ENCODE peak calls at places on chromosomes 3 and 15, in eight cellular contexts. R is HCT116, W is IMR-90, P is A549, J is H1, Z is K562, X is HepG2, F is GM12878. I is an unnamed sample.

GRCh38 chr3:98556164-98557130 is 24.7 kb downstream of the GPR15 start:
- DNase-seq in R (peak; percentile 93), X (no peak), J (no peak), F (peak; percentile 99), W (no peak), P (no peak), Z (no peak), I (no peak)

GRCh38 chr15:81939604-81940440 is 106.0 kb downstream of the MEX3B start:
- DNase-seq in Z (peak; percentile 51), F (no peak), W (peak; percentile 81), J (peak; percentile 53), X (peak; percentile 19), P (peak; percentile 65), R (peak; percentile 50), I (peak; percentile 42)

GRCh38 chr3:81339040-81339845 is 422.2 kb downstream of the GBE1 start:
- DNase-seq in J (no peak), R (no peak), Z (peak; percentile 8), X (peak; percentile 12), P (peak; percentile 24), F (no peak), W (peak; percentile 6), I (peak; percentile 42)

GRCh38 chr3:118347781-118348557 is 686.7 kb downstream of the IGSF11 start:
- DNase-seq in R (no peak), F (no peak), J (no peak), W (no peak), Z (no peak), X (no peak), P (no peak), I (peak; percentile 11)

GRCh38 chr3:100103558-100104441 is 10.5 kb downstream of the FILIP1L start:
- DNase-seq in W (peak; percentile 93), Z (no peak), P (no peak), J (no peak), X (peak; percentile 20), R (no peak), F (peak; percentile 56), I (no peak)

GRCh38 chr3:192326656-192327055 is 400.7 kb downstream of the FGF12 start:
- DNase-seq in F (no peak), J (no peak), P (no peak), Z (no peak), X (no peak), R (no peak), W (no peak), I (no peak)

GRCh38 chr15:66252411-66253295 is 897 bp downstream of the MEGF11 start:
- DNase-seq in F (no peak), P (peak; percentile 51), Z (peak; percentile 69), J (peak; percentile 84), X (peak; percentile 7), R (peak; percentile 27), W (no peak), I (peak; percentile 94)

GRCh38 chr15:43285609-43286037 is 18.9 kb upstream of the TGM5 start:
- DNase-seq in F (peak; percentile 42), W (peak; percentile 67), Z (peak; percentile 69), X (peak; percentile 71), R (peak; percentile 56), J (peak; percentile 70), P (peak; percentile 70), I (peak; percentile 80)

GRCh38 chr3:58013099-58013498 is 4.9 kb downstream of the FLNB start:
- DNase-seq in R (no peak), P (no peak), Z (no peak), J (no peak), W (no peak), F (no peak), X (no peak), I (no peak)

GRCh38 chr3:30655187-30655812 is 48.9 kb downstream of the TGFBR2 start:
- DNase-seq in W (peak; percentile 43), J (no peak), P (no peak), Z (no peak), X (no peak), F (peak; percentile 47), R (no peak), I (no peak)
- TF ChIP-seq RAD21 in W (no peak), J (no peak), P (no peak), Z (no peak), X (no peak), F (no peak), R (no peak), I (no peak)

DNA sequence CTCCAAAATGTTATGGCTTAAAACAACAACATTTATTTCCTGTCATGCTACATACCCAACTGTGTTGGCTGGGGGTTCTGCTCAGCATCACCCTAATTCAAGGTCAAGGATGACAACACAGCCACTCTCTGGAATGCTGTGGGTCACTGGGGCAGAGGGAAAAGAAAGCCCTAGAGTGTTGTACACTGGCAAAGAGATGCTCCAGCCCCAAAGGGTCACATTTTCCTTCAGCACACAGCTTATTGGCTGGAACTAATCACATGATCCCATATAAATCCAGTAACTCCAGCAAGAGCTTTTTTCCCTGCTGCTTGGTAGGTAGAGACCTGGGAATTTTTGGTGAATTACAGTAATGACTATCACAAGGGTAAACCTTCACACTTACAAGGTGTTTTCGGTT is 1041.4 kb downstream of the NTRK3 start:
- DNase-seq in P (no peak), F (no peak), J (no peak), R (no peak), X (no peak), W (no peak), Z (no peak), I (no peak)
- TF ChIP-seq RAD21 in P (no peak), F (no peak), J (no peak), R (no peak), X (no peak), W (no peak), Z (no peak), I (no peak)

DNA sequence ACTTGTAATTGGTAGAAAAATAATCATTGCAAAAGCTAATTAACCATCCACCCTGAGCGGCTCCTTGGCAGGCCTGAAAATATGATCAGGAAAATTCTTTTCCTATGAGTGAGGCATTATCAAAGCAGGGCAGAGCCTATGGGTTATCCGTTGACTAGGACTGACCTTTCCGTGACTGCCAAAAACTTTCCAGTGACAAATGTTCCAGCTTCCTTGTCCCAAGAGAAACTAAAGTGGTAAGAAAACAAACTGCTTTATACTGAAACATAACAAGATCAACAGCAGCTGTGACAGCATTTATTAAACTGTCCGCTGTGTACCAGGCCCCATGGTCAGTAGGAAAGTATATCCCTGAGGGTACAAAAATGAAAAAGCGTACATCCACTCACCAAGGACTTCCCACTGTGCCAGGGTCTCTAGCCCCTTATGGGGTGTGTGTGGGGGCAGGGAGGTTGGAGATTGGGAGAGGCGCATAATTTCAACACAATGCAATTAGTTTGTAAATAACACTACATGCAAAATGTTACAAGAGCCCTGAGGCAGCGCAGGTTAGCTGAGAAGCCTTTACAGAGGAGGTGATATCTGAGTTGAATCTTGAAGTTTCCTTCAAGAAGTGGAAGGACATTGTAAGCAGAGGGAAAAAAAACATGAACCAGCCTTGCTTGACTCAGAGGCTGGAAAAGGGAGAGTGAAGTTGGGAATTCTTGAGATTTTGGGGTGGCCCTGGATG is 8.6 kb downstream of the LIPC start:
- DNase-seq in F (no peak), R (peak; percentile 59), Z (no peak), P (peak; percentile 92), X (peak; percentile 71), J (no peak), W (peak; percentile 46), I (no peak)
- TF ChIP-seq RAD21 in F (no peak), R (peak; percentile 29), Z (no peak), P (peak; percentile 39), X (no peak), J (no peak), W (no peak), I (no peak)

GRCh38 chr15:61750271-61751084 is 309.8 kb downstream of the VPS13C start:
- DNase-seq in Z (no peak), F (no peak), R (no peak), J (no peak), P (no peak), W (no peak), X (no peak), I (peak; percentile 27)
- TF ChIP-seq RAD21 in Z (no peak), F (no peak), R (no peak), J (no peak), P (no peak), W (no peak), X (no peak), I (no peak)

DNA sequence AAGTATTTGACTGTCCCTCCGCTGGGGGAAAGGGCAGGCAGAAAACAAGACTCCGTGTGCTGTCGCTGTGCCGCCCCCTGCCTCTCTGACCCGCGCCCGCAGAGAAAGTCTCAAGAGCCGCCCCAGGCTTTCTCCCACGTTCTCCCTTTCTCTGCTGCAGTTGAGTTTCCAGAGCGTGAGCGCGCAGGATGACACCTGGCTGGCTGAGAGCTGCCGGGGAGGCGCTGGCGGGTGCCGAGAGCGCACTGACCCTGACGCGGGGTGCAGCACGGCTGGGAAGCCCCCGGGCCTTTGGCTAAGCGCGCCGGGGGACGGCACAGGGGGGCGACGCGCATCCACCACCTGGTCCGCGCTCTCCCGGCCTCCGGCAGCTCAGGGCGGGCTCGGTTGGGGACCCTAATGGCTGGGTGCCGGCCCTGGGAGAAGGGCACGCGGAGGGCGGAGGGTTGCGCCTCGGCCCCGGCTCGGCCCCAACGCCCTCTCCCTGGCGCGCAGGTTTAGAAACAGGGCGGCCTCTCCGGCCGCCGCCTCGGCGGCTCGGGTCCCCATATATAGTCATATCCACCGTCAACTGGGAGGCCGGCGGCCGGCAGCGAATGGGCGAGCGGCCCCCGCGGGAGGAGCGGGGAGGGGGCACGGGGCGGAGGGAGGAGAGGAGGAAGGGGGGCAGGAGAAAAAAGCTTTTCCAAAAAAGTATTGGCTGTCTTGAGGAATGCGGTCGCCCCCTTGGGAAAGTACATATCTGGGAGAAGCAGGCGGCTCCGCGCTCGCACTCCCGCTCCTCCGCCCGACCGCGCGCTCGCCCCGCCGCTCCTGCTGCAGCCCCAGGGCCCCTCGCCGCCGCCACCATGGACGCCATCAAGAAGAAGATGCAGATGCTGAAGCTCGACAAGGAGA is at the start of gene TPM1:
- DNase-seq in F (no peak), Z (no peak), X (peak; percentile 73), W (peak; percentile 93), R (no peak), P (peak; percentile 92), J (peak; percentile 88), I (peak; percentile 83)
- TF ChIP-seq RAD21 in F (no peak), Z (no peak), X (no peak), W (peak; percentile 43), R (no peak), P (peak; percentile 39), J (peak; percentile 26), I (peak; percentile 12)